ENCODE peak calls at places on chromosome 20, in five cellular contexts. L is fibroblast of villous mesenchyme, R is choroid plexus epithelial cell, C is K562, N is fibroblast of mammary gland. B is an unnamed sample.

GRCh38 chr20:48478806-48479550 is 348.8 kb downstream of the PREX1 start:
- DNase-seq in L (no peak), R (peak), C (no peak), N (no peak), B (no peak)

GRCh38 chr20:48791014-48791413 is 36.8 kb downstream of the PREX1 start:
- DNase-seq in L (no peak), R (peak), C (no peak), N (no peak), B (no peak)

GRCh38 chr20:4809707-4810106 is 88.0 kb downstream of the PRND start:
- DNase-seq in L (no peak), R (no peak), C (no peak), N (no peak), B (no peak)

GRCh38 chr20:2914160-2914559 is 40.9 kb downstream of the PTPRA start:
- DNase-seq in L (peak), R (peak), C (no peak), N (no peak), B (no peak)

GRCh38 chr20:50381771-50382593 is 128.2 kb upstream of the PTPN1 start:
- DNase-seq in L (no peak), R (no peak), C (no peak), N (no peak), B (no peak)

GRCh38 chr20:50308513-50309279 is 118.1 kb downstream of the CEBPB start:
- DNase-seq in L (peak), R (peak), C (peak), N (peak), B (peak)

GRCh38 chr20:36975085-36975829 is 23.7 kb upstream of the SAMHD1 start:
- DNase-seq in L (no peak), R (no peak), C (no peak), N (no peak), B (no peak)

GRCh38 chr20:57653546-57653900 is 33.3 kb upstream of the ZBP1 start:
- DNase-seq in L (no peak), R (no peak), C (no peak), N (no peak), B (no peak)

GRCh38 chr20:3794701-3795420 is 1.2 kb upstream of the CDC25B start:
- DNase-seq in L (no peak), R (no peak), C (no peak), N (no peak), B (no peak)

GRCh38 chr20:48767269-48767960 is 60.4 kb downstream of the PREX1 start:
- DNase-seq in L (no peak), R (no peak), C (no peak), N (no peak), B (no peak)

GRCh38 chr20:16308754-16309153 is 264.5 kb downstream of the KIF16B start:
- DNase-seq in L (no peak), R (no peak), C (no peak), N (peak), B (no peak)

GRCh38 chr20:1299522-1299921 is 29.4 kb downstream of the SDCBP2 start:
- DNase-seq in L (no peak), R (no peak), C (peak), N (no peak), B (peak)

DNA sequence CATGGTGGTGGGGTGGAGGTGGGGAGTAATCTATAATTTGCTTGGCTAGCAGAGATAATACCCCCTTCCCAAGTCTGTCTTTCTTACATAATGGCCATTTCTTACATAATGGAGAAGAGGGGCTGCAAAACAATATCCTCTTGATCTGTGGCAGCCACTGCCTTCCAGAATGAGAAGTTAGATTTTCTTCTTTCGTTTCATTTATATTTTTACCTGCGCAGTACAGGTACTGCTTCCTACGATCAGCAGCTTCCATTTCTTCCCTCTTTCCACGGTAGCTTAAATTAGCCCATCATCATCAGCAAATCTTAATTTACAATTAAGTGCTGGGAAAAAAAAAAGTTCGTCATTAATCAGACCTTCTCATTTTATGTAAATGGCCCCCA is 30.2 kb downstream of the GNAS start:
- DNase-seq in L (no peak), R (no peak), C (no peak), N (no peak), B (no peak)
- H3K4me3 ChIP-seq in L (no peak), R (no peak), C (no peak), N (no peak), B (no peak)

GRCh38 chr20:9759392-9759791 is 79.5 kb downstream of the PAK5 start:
- DNase-seq in L (no peak), R (no peak), C (no peak), N (no peak), B (no peak)
- H3K4me3 ChIP-seq in L (no peak), R (no peak), C (no peak), N (no peak), B (no peak)

GRCh38 chr20:34112600-34113061 is 588 bp upstream of the EIF2S2 start:
- DNase-seq in L (peak), R (peak), C (no peak), N (peak), B (no peak)

GRCh38 chr20:34110025-34111013 is 1.7 kb downstream of the EIF2S2 start:
- DNase-seq in L (peak), R (peak), C (no peak), N (peak), B (no peak)

GRCh38 chr20:34109442-34109841 is 2.6 kb downstream of the EIF2S2 start:
- DNase-seq in L (no peak), R (no peak), C (no peak), N (no peak), B (no peak)

GRCh38 chr20:34111712-34112599 is at the start of gene EIF2S2:
- DNase-seq in L (peak), R (peak), C (peak), N (peak), B (peak)

GRCh38 chr20:34111057-34111711 is 859 bp downstream of the EIF2S2 start:
- DNase-seq in L (peak), R (peak), C (no peak), N (peak), B (no peak)
- H3K4me3 ChIP-seq in L (peak), R (peak), C (peak), N (peak), B (peak)

GRCh38 chr20:46875059-46875458 is 19.6 kb upstream of the EYA2 start:
- DNase-seq in L (no peak), R (no peak), C (no peak), N (no peak), B (no peak)

GRCh38 chr20:46870041-46870440 is 24.6 kb upstream of the EYA2 start:
- DNase-seq in L (no peak), R (no peak), C (no peak), N (no peak), B (no peak)

DNA sequence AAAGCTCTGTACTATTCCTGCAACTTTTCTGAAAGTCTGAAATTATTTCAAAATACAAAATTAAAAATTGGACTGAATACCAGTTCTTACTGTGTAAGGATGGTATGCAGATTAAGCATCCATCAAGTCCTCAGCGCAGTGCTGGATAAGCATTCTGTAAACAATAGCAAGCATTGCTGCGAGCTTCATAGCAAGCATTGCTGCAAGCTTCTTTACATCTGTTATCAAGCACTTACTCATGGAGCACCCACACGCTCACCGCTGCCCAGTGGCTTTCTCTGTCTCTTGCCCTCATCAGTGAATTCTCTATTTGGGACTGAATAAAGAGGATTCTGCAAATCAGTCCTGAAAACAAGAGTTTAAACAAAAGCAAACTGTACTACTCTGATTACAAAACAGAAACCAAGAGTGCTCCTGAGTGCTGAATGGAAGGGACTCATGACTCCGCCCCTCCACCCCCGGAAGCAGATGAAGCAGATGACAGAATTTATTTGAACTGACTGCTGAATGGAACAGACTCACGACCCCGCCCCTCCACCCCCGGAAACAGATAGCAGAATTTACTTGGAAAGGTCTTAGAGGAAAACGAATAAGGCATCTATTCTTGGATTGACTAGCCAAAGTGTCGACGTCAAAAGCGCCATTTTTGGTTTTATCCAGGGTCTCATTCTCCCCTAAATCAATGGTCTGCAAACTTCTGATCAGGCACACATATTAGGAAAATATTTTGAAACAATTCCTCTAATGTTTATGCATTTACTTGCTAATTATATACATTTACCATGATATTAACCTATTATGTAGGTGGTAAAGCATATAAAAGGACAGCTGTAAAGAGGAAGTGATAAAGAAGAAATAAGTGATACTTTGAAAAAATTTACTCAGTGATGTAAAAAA is 22.1 kb upstream of the EYA2 start:
- DNase-seq in L (peak), R (no peak), C (peak), N (peak), B (peak)
- H3K4me3 ChIP-seq in L (peak), R (no peak), C (no peak), N (peak), B (peak)

GRCh38 chr20:44646023-44646640 is 5.4 kb downstream of the ADA start:
- DNase-seq in L (no peak), R (peak), C (no peak), N (no peak), B (no peak)

GRCh38 chr20:44642203-44643153 is 9.0 kb downstream of the ADA start:
- DNase-seq in L (peak), R (peak), C (peak), N (peak), B (no peak)

GRCh38 chr20:44643596-44644383 is 7.7 kb downstream of the ADA start:
- DNase-seq in L (peak), R (peak), C (no peak), N (peak), B (no peak)

GRCh38 chr20:44643154-44643519 is 8.4 kb downstream of the ADA start:
- DNase-seq in L (no peak), R (no peak), C (no peak), N (no peak), B (no peak)

GRCh38 chr20:44644384-44645131 is 6.9 kb downstream of the ADA start:
- DNase-seq in L (no peak), R (no peak), C (no peak), N (no peak), B (no peak)
- H3K4me3 ChIP-seq in L (no peak), R (no peak), C (no peak), N (no peak), B (no peak)

DNA sequence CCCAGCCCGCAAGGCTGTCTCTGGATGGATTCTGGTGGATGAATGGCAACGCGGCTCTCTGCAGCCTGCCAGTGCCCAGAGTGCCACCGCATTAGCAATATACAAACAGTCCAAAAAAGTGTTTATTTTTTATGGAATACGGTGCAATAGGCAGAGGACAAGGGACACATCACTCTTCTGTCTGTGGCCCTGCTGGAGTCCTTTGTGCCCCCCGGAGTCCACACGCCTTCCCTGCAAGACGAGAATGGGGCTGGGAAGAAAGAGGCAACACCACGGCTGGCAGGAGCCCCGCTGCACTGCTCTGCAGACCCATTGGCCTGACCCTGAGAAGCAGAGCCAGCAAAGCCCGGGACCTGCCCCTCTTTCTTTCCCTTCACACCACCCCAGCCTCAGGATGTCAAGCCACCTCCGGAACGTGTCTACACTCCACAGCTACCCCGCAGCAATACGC is 196.3 kb downstream of the SYNDIG1 start:
- DNase-seq in L (no peak), R (no peak), C (no peak), N (no peak), B (no peak)
- H3K4me3 ChIP-seq in L (no peak), R (no peak), C (no peak), N (no peak), B (no peak)